ENCODE peak calls at places on chromosomes 3 and 15, in six cellular contexts. D is stomach, F is spleen, M is HCT116, S is K562, A is GM12878. J is an unnamed sample.

GRCh38 chr3:130783629-130784028 is 37.0 kb upstream of the PIK3R4 start:
- DNase-seq in D (no peak), F (no peak), M (no peak), S (no peak), A (no peak), J (no peak)

GRCh38 chr3:183967693-183968092 is 50.0 kb downstream of the ABCC5 start:
- DNase-seq in D (no peak), F (no peak), M (no peak), S (no peak), A (no peak), J (no peak)

GRCh38 chr15:88610756-88611231 is 10.3 kb upstream of the AEN start:
- DNase-seq in D (no peak), F (no peak), M (no peak), S (no peak), A (no peak), J (no peak)

GRCh38 chr15:68623301-68623892 is 44.6 kb downstream of the CORO2B start:
- DNase-seq in D (no peak), F (no peak), M (no peak), S (no peak), A (no peak), J (no peak)

GRCh38 chr3:77407454-77407853 is 367.6 kb downstream of the ROBO2 start:
- DNase-seq in D (no peak), F (no peak), M (no peak), S (no peak), A (no peak), J (no peak)

GRCh38 chr3:150419959-150420358 is 11.9 kb downstream of the TSC22D2 start:
- DNase-seq in D (no peak), F (no peak), M (no peak), S (no peak), A (no peak), J (no peak)

GRCh38 chr3:25719321-25719720 is 54.6 kb upstream of the TOP2B start:
- DNase-seq in D (no peak), F (no peak), M (no peak), S (no peak), A (no peak), J (no peak)

GRCh38 chr3:195582947-195583346 is 793 bp downstream of the APOD start:
- DNase-seq in D (no peak), F (no peak), M (peak; percentile 51), S (no peak), A (no peak), J (no peak)

GRCh38 chr15:57680021-57680420 is 26.5 kb upstream of the POLR2M start:
- DNase-seq in D (no peak), F (no peak), M (no peak), S (no peak), A (no peak), J (no peak)

GRCh38 chr15:53559364-53560253 is 199.9 kb downstream of the WDR72 start:
- DNase-seq in D (no peak), F (no peak), M (no peak), S (no peak), A (no peak), J (no peak)

GRCh38 chr3:145266368-145266767 is 894.6 kb downstream of the PLOD2 start:
- DNase-seq in D (no peak), F (no peak), M (peak; percentile 2), S (no peak), A (no peak), J (no peak)

GRCh38 chr15:61051570-61052031 is 177.5 kb downstream of the RORA start:
- DNase-seq in D (no peak), F (no peak), M (no peak), S (no peak), A (no peak), J (peak; percentile 34)
- TF ChIP-seq POLR2AphosphoS5 in D (no peak), F (no peak), M (no peak), S (no peak), A (no peak), J (no peak)

GRCh38 chr3:139772539-139773500 is 95.0 kb upstream of the NMNAT3 start:
- DNase-seq in D (no peak), F (no peak), M (no peak), S (no peak), A (no peak), J (no peak)
- TF ChIP-seq POLR2AphosphoS5 in D (no peak), F (no peak), M (no peak), S (no peak), A (no peak), J (no peak)

GRCh38 chr15:73601449-73602425 is 31.5 kb downstream of the NPTN start:
- DNase-seq in D (no peak), F (no peak), M (no peak), S (no peak), A (no peak), J (peak; percentile 56)
- TF ChIP-seq POLR2AphosphoS5 in D (peak; percentile 21), F (no peak), M (no peak), S (no peak), A (no peak), J (no peak)

GRCh38 chr3:159763466-159764210 is 225.0 kb upstream of the IL12A start:
- DNase-seq in D (peak; percentile 62), F (peak; percentile 83), M (peak; percentile 71), S (peak; percentile 61), A (no peak), J (no peak)

GRCh38 chr3:159765025-159765859 is 223.4 kb upstream of the IL12A start:
- DNase-seq in D (peak; percentile 41), F (no peak), M (peak; percentile 85), S (no peak), A (no peak), J (peak; percentile 93)

GRCh38 chr3:159762981-159763465 is 225.6 kb upstream of the IL12A start:
- DNase-seq in D (peak; percentile 32), F (peak; percentile 82), M (no peak), S (no peak), A (no peak), J (peak; percentile 77)

GRCh38 chr3:159765860-159766294 is 222.8 kb upstream of the IL12A start:
- DNase-seq in D (no peak), F (no peak), M (no peak), S (no peak), A (no peak), J (peak; percentile 60)

GRCh38 chr3:159764211-159765024 is 224.2 kb upstream of the IL12A start:
- DNase-seq in D (no peak), F (peak; percentile 77), M (no peak), S (no peak), A (no peak), J (no peak)
- TF ChIP-seq POLR2AphosphoS5 in D (peak; percentile 53), F (peak; percentile 16), M (no peak), S (no peak), A (no peak), J (peak; percentile 22)

DNA sequence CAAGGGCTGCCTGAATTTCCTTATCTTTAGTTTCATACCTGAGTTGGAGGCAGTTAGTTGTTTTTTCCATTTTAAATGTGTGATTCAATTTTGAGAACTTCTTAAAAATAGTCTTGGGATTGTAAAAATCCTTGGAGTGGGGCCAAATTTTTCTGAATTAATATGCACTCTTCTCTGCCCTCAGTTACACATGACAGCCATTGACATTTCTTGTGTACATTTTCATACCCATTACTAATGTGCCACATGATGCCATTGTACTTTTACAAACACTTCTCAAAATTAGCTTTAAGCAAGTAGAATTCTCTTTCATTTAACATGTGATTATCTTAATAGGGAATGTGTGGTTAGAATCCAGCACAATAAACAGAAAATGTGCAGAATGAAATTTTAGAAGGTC is 141.8 kb downstream of the C3orf38 start:
- DNase-seq in D (no peak), F (no peak), M (no peak), S (no peak), A (no peak), J (no peak)
- TF ChIP-seq POLR2AphosphoS5 in D (no peak), F (no peak), M (no peak), S (no peak), A (no peak), J (no peak)

GRCh38 chr3:119428538-119428937 is 34.9 kb downstream of the TMEM39A start:
- DNase-seq in D (no peak), F (no peak), M (no peak), S (no peak), A (no peak), J (no peak)
- TF ChIP-seq POLR2AphosphoS5 in D (no peak), F (no peak), M (no peak), S (no peak), A (no peak), J (no peak)

GRCh38 chr3:122358633-122359032 is 24.4 kb downstream of the MIX23 start:
- DNase-seq in D (no peak), F (no peak), M (no peak), S (no peak), A (no peak), J (no peak)
- TF ChIP-seq POLR2AphosphoS5 in D (no peak), F (no peak), M (no peak), S (no peak), A (no peak), J (no peak)

GRCh38 chr15:73038186-73038585 is 14.1 kb upstream of the NEO1 start:
- DNase-seq in D (no peak), F (no peak), M (no peak), S (no peak), A (no peak), J (no peak)
- TF ChIP-seq POLR2AphosphoS5 in D (no peak), F (no peak), M (no peak), S (no peak), A (no peak), J (no peak)

J was measured in breast epithelium.